ENCODE peak calls at places on chromosomes 5 and 9, in six cellular contexts. One of them, this sample, is unnamed.
A peak's percentile ranks its signal among the peaks of the same experiment; 100 is the strongest.

GRCh38 chr9:130970052-130970451 is 31.0 kb upstream of the FIBCD1 start:
- DNase-seq in activated gamma-delta T cell treated with anti-CD3 and anti-CD28 coated beads, Interleukin-2, amount 50 U/mL, for 16 hours: no peak
- DNase-seq in stimulated activated naive CD8-positive, alpha-beta T cell treated with anti-CD3 and anti-CD28 coated beads, Interleukin-15, Interleukin-2, amounts not matched to agents 100 U/mL and 50 U/mL, for 24 hours: no peak
- DNase-seq in H9: no peak
- DNase-seq in NCI-H1436: no peak
- DNase-seq in RPMI8226: no peak
- DNase-seq in this sample: no peak

GRCh38 chr5:145969714-145970092 is 33.3 kb downstream of the SH3RF2 start:
- DNase-seq in activated gamma-delta T cell treated with anti-CD3 and anti-CD28 coated beads, Interleukin-2, amount 50 U/mL, for 16 hours: no peak
- DNase-seq in RPMI8226: no peak
- DNase-seq in NCI-H1436: no peak
- DNase-seq in stimulated activated naive CD8-positive, alpha-beta T cell treated with anti-CD3 and anti-CD28 coated beads, Interleukin-15, Interleukin-2, amounts not matched to agents 100 U/mL and 50 U/mL, for 24 hours: no peak
- DNase-seq in H9: no peak
- DNase-seq in this sample: no peak

GRCh38 chr5:68071731-68072130 is 143.8 kb upstream of the PIK3R1 start:
- DNase-seq in activated gamma-delta T cell treated with anti-CD3 and anti-CD28 coated beads, Interleukin-2, amount 50 U/mL, for 16 hours: no peak
- DNase-seq in stimulated activated naive CD8-positive, alpha-beta T cell treated with anti-CD3 and anti-CD28 coated beads, Interleukin-15, Interleukin-2, amounts not matched to agents 100 U/mL and 50 U/mL, for 24 hours: no peak
- DNase-seq in H9: no peak
- DNase-seq in NCI-H1436: no peak
- DNase-seq in RPMI8226: no peak
- DNase-seq in this sample: no peak

GRCh38 chr5:113047234-113047633 is 70.6 kb downstream of the DCP2 start:
- DNase-seq in NCI-H1436: no peak
- DNase-seq in H9: no peak
- DNase-seq in RPMI8226: no peak
- DNase-seq in stimulated activated naive CD8-positive, alpha-beta T cell treated with anti-CD3 and anti-CD28 coated beads, Interleukin-15, Interleukin-2, amounts not matched to agents 100 U/mL and 50 U/mL, for 24 hours: no peak
- DNase-seq in activated gamma-delta T cell treated with anti-CD3 and anti-CD28 coated beads, Interleukin-2, amount 50 U/mL, for 16 hours: no peak
- DNase-seq in this sample: no peak

GRCh38 chr5:36874465-36874864 is 2.1 kb upstream of the NIPBL start:
- DNase-seq in RPMI8226: no peak
- DNase-seq in NCI-H1436: no peak
- DNase-seq in stimulated activated naive CD8-positive, alpha-beta T cell treated with anti-CD3 and anti-CD28 coated beads, Interleukin-15, Interleukin-2, amounts not matched to agents 100 U/mL and 50 U/mL, for 24 hours: no peak
- DNase-seq in activated gamma-delta T cell treated with anti-CD3 and anti-CD28 coated beads, Interleukin-2, amount 50 U/mL, for 16 hours: no peak
- DNase-seq in H9: no peak
- DNase-seq in this sample: no peak

GRCh38 chr5:107783551-107783950 is 112.8 kb upstream of the EFNA5 start:
- DNase-seq in H9: no peak
- DNase-seq in NCI-H1436: no peak
- DNase-seq in RPMI8226: no peak
- DNase-seq in activated gamma-delta T cell treated with anti-CD3 and anti-CD28 coated beads, Interleukin-2, amount 50 U/mL, for 16 hours: no peak
- DNase-seq in stimulated activated naive CD8-positive, alpha-beta T cell treated with anti-CD3 and anti-CD28 coated beads, Interleukin-15, Interleukin-2, amounts not matched to agents 100 U/mL and 50 U/mL, for 24 hours: no peak
- DNase-seq in this sample: no peak

GRCh38 chr9:70883056-70883455 is 238.4 kb downstream of the TRPM3 start:
- DNase-seq in RPMI8226: no peak
- DNase-seq in activated gamma-delta T cell treated with anti-CD3 and anti-CD28 coated beads, Interleukin-2, amount 50 U/mL, for 16 hours: no peak
- DNase-seq in H9: no peak
- DNase-seq in NCI-H1436: no peak
- DNase-seq in stimulated activated naive CD8-positive, alpha-beta T cell treated with anti-CD3 and anti-CD28 coated beads, Interleukin-15, Interleukin-2, amounts not matched to agents 100 U/mL and 50 U/mL, for 24 hours: no peak
- DNase-seq in this sample: no peak

GRCh38 chr9:94630833-94631232 is 8.5 kb downstream of the FBP1 start:
- DNase-seq in activated gamma-delta T cell treated with anti-CD3 and anti-CD28 coated beads, Interleukin-2, amount 50 U/mL, for 16 hours: no peak
- DNase-seq in NCI-H1436: no peak
- DNase-seq in H9: no peak
- DNase-seq in stimulated activated naive CD8-positive, alpha-beta T cell treated with anti-CD3 and anti-CD28 coated beads, Interleukin-15, Interleukin-2, amounts not matched to agents 100 U/mL and 50 U/mL, for 24 hours: no peak
- DNase-seq in RPMI8226: no peak
- DNase-seq in this sample: no peak

GRCh38 chr9:93094294-93095204 is 1.5 kb upstream of the CARD19 start:
- DNase-seq in NCI-H1436: no peak
- DNase-seq in RPMI8226: peak; percentile 71
- DNase-seq in activated gamma-delta T cell treated with anti-CD3 and anti-CD28 coated beads, Interleukin-2, amount 50 U/mL, for 16 hours: no peak
- DNase-seq in H9: no peak
- DNase-seq in stimulated activated naive CD8-positive, alpha-beta T cell treated with anti-CD3 and anti-CD28 coated beads, Interleukin-15, Interleukin-2, amounts not matched to agents 100 U/mL and 50 U/mL, for 24 hours: peak; percentile 46
- DNase-seq in this sample: peak; percentile 38

GRCh38 chr9:29625292-29625731 is 2052.0 kb upstream of the C9orf72 start:
- DNase-seq in stimulated activated naive CD8-positive, alpha-beta T cell treated with anti-CD3 and anti-CD28 coated beads, Interleukin-15, Interleukin-2, amounts not matched to agents 100 U/mL and 50 U/mL, for 24 hours: no peak
- DNase-seq in H9: no peak
- DNase-seq in RPMI8226: no peak
- DNase-seq in activated gamma-delta T cell treated with anti-CD3 and anti-CD28 coated beads, Interleukin-2, amount 50 U/mL, for 16 hours: no peak
- DNase-seq in NCI-H1436: no peak
- DNase-seq in this sample: no peak

GRCh38 chr9:19232830-19233194 is 2.3 kb downstream of the DENND4C start:
- DNase-seq in activated gamma-delta T cell treated with anti-CD3 and anti-CD28 coated beads, Interleukin-2, amount 50 U/mL, for 16 hours: no peak
- DNase-seq in NCI-H1436: no peak
- DNase-seq in stimulated activated naive CD8-positive, alpha-beta T cell treated with anti-CD3 and anti-CD28 coated beads, Interleukin-15, Interleukin-2, amounts not matched to agents 100 U/mL and 50 U/mL, for 24 hours: no peak
- DNase-seq in RPMI8226: peak; percentile 68
- DNase-seq in H9: no peak
- DNase-seq in this sample: peak; percentile 45

GRCh38 chr5:137218471-137218870 is 280.7 kb downstream of the SPOCK1 start:
- DNase-seq in stimulated activated naive CD8-positive, alpha-beta T cell treated with anti-CD3 and anti-CD28 coated beads, Interleukin-15, Interleukin-2, amounts not matched to agents 100 U/mL and 50 U/mL, for 24 hours: no peak
- DNase-seq in H9: no peak
- DNase-seq in RPMI8226: no peak
- DNase-seq in activated gamma-delta T cell treated with anti-CD3 and anti-CD28 coated beads, Interleukin-2, amount 50 U/mL, for 16 hours: no peak
- DNase-seq in NCI-H1436: no peak
- DNase-seq in this sample: no peak

This sample was measured in lung microvascular endothelial cell.